ENCODE peak calls at places on chromosomes 12 and 14, in five cellular contexts. One of them, this sample, is unnamed.
A peak's percentile ranks its signal among the peaks of the same experiment; 100 is the strongest.

GRCh38 chr12:100427078-100427477 is 46.6 kb upstream of the NR1H4 start:
- DNase-seq in tibial artery: no peak
- DNase-seq in stomach: no peak
- DNase-seq in dorsolateral prefrontal cortex: no peak
- DNase-seq in CD8-positive, alpha-beta memory T cell: no peak
- DNase-seq in this sample: peak; percentile 66

GRCh38 chr12:69623970-69624369 is 13.3 kb upstream of the LRRC10 start:
- DNase-seq in stomach: peak; percentile 97
- DNase-seq in dorsolateral prefrontal cortex: peak; percentile 39
- DNase-seq in CD8-positive, alpha-beta memory T cell: no peak
- DNase-seq in tibial artery: no peak
- DNase-seq in this sample: peak; percentile 15

GRCh38 chr14:58701576-58701975 is 63.8 kb downstream of the DACT1 start:
- DNase-seq in tibial artery: no peak
- DNase-seq in CD8-positive, alpha-beta memory T cell: no peak
- DNase-seq in stomach: no peak
- DNase-seq in dorsolateral prefrontal cortex: no peak
- DNase-seq in this sample: no peak

GRCh38 chr12:2248087-2248900 is 195.5 kb downstream of the CACNA1C start:
- DNase-seq in tibial artery: no peak
- DNase-seq in stomach: no peak
- DNase-seq in dorsolateral prefrontal cortex: no peak
- DNase-seq in CD8-positive, alpha-beta memory T cell: no peak
- DNase-seq in this sample: no peak

GRCh38 chr14:37819155-37820015 is 224.0 kb downstream of the TTC6 start:
- DNase-seq in stomach: no peak
- DNase-seq in CD8-positive, alpha-beta memory T cell: no peak
- DNase-seq in tibial artery: no peak
- DNase-seq in dorsolateral prefrontal cortex: no peak
- DNase-seq in this sample: peak; percentile 46

GRCh38 chr12:25872137-25872536 is 86.3 kb upstream of the RASSF8 start:
- DNase-seq in CD8-positive, alpha-beta memory T cell: no peak
- DNase-seq in stomach: no peak
- DNase-seq in dorsolateral prefrontal cortex: no peak
- DNase-seq in tibial artery: no peak
- DNase-seq in this sample: no peak

GRCh38 chr14:64688801-64689200 is 15.4 kb upstream of the PLEKHG3 start:
- DNase-seq in CD8-positive, alpha-beta memory T cell: no peak
- DNase-seq in dorsolateral prefrontal cortex: peak; percentile 63
- DNase-seq in tibial artery: no peak
- DNase-seq in stomach: no peak
- DNase-seq in this sample: no peak

GRCh38 chr12:21324551-21324950 is 10.2 kb downstream of the SLCO1A2 start:
- DNase-seq in tibial artery: no peak
- DNase-seq in dorsolateral prefrontal cortex: no peak
- DNase-seq in CD8-positive, alpha-beta memory T cell: no peak
- DNase-seq in stomach: no peak
- DNase-seq in this sample: no peak

GRCh38 chr12:61993734-61994345 is 266.4 kb upstream of the USP15 start:
- DNase-seq in tibial artery: no peak
- DNase-seq in stomach: no peak
- DNase-seq in CD8-positive, alpha-beta memory T cell: no peak
- DNase-seq in dorsolateral prefrontal cortex: no peak
- DNase-seq in this sample: peak; percentile 5

GRCh38 chr14:75445958-75446357 is 18.1 kb downstream of the JDP2 start:
- DNase-seq in dorsolateral prefrontal cortex: no peak
- DNase-seq in CD8-positive, alpha-beta memory T cell: no peak
- DNase-seq in tibial artery: no peak
- DNase-seq in stomach: no peak
- DNase-seq in this sample: no peak

GRCh38 chr12:3398196-3398789 is 92.7 kb upstream of the PRMT8 start:
- DNase-seq in dorsolateral prefrontal cortex: no peak
- DNase-seq in tibial artery: no peak
- DNase-seq in stomach: no peak
- DNase-seq in CD8-positive, alpha-beta memory T cell: no peak
- DNase-seq in this sample: peak; percentile 67

GRCh38 chr14:104249092-104249491 is 110.7 kb downstream of the KIF26A start:
- DNase-seq in CD8-positive, alpha-beta memory T cell: no peak
- DNase-seq in tibial artery: peak; percentile 51
- DNase-seq in stomach: no peak
- DNase-seq in dorsolateral prefrontal cortex: no peak
- DNase-seq in this sample: no peak

GRCh38 chr12:52801773-52802172 is 5.9 kb upstream of the KRT3 start:
- DNase-seq in dorsolateral prefrontal cortex: no peak
- DNase-seq in CD8-positive, alpha-beta memory T cell: no peak
- DNase-seq in stomach: no peak
- DNase-seq in tibial artery: peak; percentile 32
- DNase-seq in this sample: no peak

GRCh38 chr14:99821519-99822165 is 28.4 kb downstream of the EML1 start:
- DNase-seq in tibial artery: no peak
- DNase-seq in CD8-positive, alpha-beta memory T cell: no peak
- DNase-seq in dorsolateral prefrontal cortex: no peak
- DNase-seq in stomach: no peak
- DNase-seq in this sample: peak; percentile 88

GRCh38 chr12:4148418-4149056 is 125.0 kb upstream of the CCND2 start:
- DNase-seq in tibial artery: peak; percentile 72
- DNase-seq in CD8-positive, alpha-beta memory T cell: peak; percentile 35
- DNase-seq in stomach: peak; percentile 40
- DNase-seq in dorsolateral prefrontal cortex: no peak
- DNase-seq in this sample: no peak

DNA sequence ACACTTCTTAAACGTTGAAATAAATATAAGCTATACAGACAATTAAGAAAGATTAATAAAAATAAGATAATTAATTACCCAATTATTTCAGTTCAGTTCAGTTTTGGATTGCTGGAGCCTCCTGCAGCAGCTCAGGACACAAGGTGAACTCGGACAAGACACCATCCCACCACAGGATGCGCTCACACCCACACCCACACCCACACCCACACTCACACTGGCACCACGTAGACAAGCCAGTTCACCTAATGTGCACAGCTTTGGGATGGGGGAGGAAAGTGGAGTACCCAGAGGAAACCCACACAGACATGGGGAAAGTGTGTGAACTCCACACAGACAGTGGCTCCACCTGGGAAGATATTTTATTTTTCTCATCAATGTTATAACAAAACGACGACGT is 32.1 kb downstream of the EMP1 start:
- DNase-seq in CD8-positive, alpha-beta memory T cell: no peak
- DNase-seq in stomach: no peak
- DNase-seq in dorsolateral prefrontal cortex: no peak
- DNase-seq in tibial artery: no peak
- DNase-seq in this sample: no peak
- H3K27ac ChIP-seq in CD8-positive, alpha-beta memory T cell: no peak overlapping the region
- H3K27ac ChIP-seq in stomach: no peak overlapping the region
- H3K27ac ChIP-seq in dorsolateral prefrontal cortex: no peak overlapping the region
- H3K27ac ChIP-seq in tibial artery: no peak overlapping the region
- H3K27ac ChIP-seq in this sample: no peak overlapping the region

DNA sequence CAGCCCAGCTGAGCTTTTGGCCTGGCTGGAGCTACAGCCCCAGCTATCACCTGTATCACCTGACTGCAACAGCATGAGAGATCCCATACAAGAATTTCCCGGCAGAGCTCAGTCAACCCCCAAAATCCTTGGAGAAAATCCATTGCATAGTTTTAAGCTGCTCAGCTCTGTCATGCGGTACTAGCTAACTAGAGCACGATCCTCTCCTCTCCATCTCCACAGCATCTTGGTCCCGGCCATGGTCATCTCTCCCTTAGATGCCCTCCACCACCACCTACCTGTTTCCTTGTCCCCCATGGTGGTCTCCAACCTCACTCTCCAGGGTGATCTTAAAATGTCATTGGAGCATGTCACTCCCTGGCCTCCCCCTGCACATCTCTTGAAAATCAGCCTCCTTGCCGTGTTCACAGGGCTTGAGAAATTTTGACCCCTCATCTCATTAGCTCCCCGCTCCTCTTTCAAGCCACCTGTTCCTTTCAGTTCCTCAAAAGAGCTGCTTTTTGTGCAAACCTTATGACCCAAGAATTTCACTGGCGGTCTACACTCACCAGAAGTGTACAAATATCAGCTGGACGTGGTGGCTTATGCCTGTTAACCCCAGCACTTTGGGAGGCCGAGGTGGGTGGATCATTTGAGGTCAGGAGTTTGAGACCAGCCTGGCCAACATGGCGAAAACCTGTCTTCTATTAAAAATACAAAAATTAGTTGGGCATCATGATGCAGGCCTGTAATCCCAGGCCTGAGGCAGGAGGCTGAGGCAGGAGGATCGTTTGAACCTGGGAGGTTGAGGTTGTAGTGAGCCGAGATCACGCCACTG is 8.1 kb upstream of the CLMN start:
- DNase-seq in dorsolateral prefrontal cortex: no peak
- DNase-seq in tibial artery: peak; percentile 23
- DNase-seq in CD8-positive, alpha-beta memory T cell: no peak
- DNase-seq in stomach: no peak
- DNase-seq in this sample: no peak
- H3K27ac ChIP-seq in dorsolateral prefrontal cortex: no peak overlapping the region
- H3K27ac ChIP-seq in tibial artery: no peak overlapping the region
- H3K27ac ChIP-seq in CD8-positive, alpha-beta memory T cell: no peak overlapping the region
- H3K27ac ChIP-seq in stomach: no peak overlapping the region
- H3K27ac ChIP-seq in this sample: no peak overlapping the region

GRCh38 chr12:91211869-91212268 is 29.3 kb upstream of the DCN start:
- DNase-seq in CD8-positive, alpha-beta memory T cell: no peak
- DNase-seq in stomach: no peak
- DNase-seq in dorsolateral prefrontal cortex: no peak
- DNase-seq in tibial artery: no peak
- DNase-seq in this sample: no peak
- H3K27ac ChIP-seq in CD8-positive, alpha-beta memory T cell: no peak overlapping the region
- H3K27ac ChIP-seq in stomach: no peak overlapping the region
- H3K27ac ChIP-seq in dorsolateral prefrontal cortex: no peak overlapping the region
- H3K27ac ChIP-seq in tibial artery: no peak overlapping the region
- H3K27ac ChIP-seq in this sample: no peak overlapping the region

GRCh38 chr12:94147377-94147990 is 893 bp upstream of the PLXNC1 start:
- DNase-seq in tibial artery: no peak
- DNase-seq in CD8-positive, alpha-beta memory T cell: no peak
- DNase-seq in stomach: no peak
- DNase-seq in dorsolateral prefrontal cortex: no peak
- DNase-seq in this sample: no peak

GRCh38 chr12:94146166-94146565 is 2.2 kb upstream of the PLXNC1 start:
- DNase-seq in CD8-positive, alpha-beta memory T cell: no peak
- DNase-seq in stomach: no peak
- DNase-seq in tibial artery: no peak
- DNase-seq in dorsolateral prefrontal cortex: no peak
- DNase-seq in this sample: no peak

GRCh38 chr12:94149781-94150482 is 1.6 kb downstream of the PLXNC1 start:
- DNase-seq in dorsolateral prefrontal cortex: peak; percentile 50
- DNase-seq in tibial artery: no peak
- DNase-seq in stomach: peak; percentile 28
- DNase-seq in CD8-positive, alpha-beta memory T cell: no peak
- DNase-seq in this sample: no peak

GRCh38 chr12:94148841-94149780 is 734 bp downstream of the PLXNC1 start:
- DNase-seq in stomach: peak; percentile 33
- DNase-seq in tibial artery: no peak
- DNase-seq in CD8-positive, alpha-beta memory T cell: peak; percentile 26
- DNase-seq in dorsolateral prefrontal cortex: peak; percentile 53
- DNase-seq in this sample: peak; percentile 11

GRCh38 chr12:94147991-94148840 is at the start of gene PLXNC1:
- DNase-seq in stomach: peak; percentile 51
- DNase-seq in CD8-positive, alpha-beta memory T cell: peak; percentile 55
- DNase-seq in dorsolateral prefrontal cortex: peak; percentile 59
- DNase-seq in tibial artery: peak; percentile 74
- DNase-seq in this sample: peak; percentile 18
- H3K27ac ChIP-seq in stomach: peak within 1 kb of the TSS; percentile 69
- H3K27ac ChIP-seq in CD8-positive, alpha-beta memory T cell: no peak within 1 kb of the TSS
- H3K27ac ChIP-seq in dorsolateral prefrontal cortex: no peak within 1 kb of the TSS
- H3K27ac ChIP-seq in tibial artery: no peak within 1 kb of the TSS
- H3K27ac ChIP-seq in this sample: no peak within 1 kb of the TSS

DNA sequence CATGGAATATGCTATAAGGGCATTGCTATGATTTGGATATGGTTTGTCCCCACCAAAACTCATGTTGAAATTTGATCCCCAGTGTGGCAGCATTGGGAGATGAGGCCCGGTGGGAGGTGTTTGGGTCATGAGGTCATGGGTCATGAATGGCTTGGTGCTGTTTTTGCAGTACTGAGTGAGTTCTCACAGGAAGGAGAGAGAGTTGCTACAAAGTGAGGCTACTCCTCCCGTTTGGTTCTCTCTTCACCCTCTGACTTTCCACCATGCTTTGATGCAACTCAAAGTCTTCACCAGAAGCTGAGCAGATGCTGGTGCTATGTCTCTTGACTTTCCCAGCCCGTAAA is 388.1 kb upstream of the TMPO start:
- DNase-seq in stomach: no peak
- DNase-seq in dorsolateral prefrontal cortex: no peak
- DNase-seq in tibial artery: no peak
- DNase-seq in CD8-positive, alpha-beta memory T cell: no peak
- DNase-seq in this sample: no peak
- H3K27ac ChIP-seq in stomach: no peak overlapping the region
- H3K27ac ChIP-seq in dorsolateral prefrontal cortex: no peak overlapping the region
- H3K27ac ChIP-seq in tibial artery: no peak overlapping the region
- H3K27ac ChIP-seq in CD8-positive, alpha-beta memory T cell: no peak overlapping the region
- H3K27ac ChIP-seq in this sample: no peak overlapping the region

DNA sequence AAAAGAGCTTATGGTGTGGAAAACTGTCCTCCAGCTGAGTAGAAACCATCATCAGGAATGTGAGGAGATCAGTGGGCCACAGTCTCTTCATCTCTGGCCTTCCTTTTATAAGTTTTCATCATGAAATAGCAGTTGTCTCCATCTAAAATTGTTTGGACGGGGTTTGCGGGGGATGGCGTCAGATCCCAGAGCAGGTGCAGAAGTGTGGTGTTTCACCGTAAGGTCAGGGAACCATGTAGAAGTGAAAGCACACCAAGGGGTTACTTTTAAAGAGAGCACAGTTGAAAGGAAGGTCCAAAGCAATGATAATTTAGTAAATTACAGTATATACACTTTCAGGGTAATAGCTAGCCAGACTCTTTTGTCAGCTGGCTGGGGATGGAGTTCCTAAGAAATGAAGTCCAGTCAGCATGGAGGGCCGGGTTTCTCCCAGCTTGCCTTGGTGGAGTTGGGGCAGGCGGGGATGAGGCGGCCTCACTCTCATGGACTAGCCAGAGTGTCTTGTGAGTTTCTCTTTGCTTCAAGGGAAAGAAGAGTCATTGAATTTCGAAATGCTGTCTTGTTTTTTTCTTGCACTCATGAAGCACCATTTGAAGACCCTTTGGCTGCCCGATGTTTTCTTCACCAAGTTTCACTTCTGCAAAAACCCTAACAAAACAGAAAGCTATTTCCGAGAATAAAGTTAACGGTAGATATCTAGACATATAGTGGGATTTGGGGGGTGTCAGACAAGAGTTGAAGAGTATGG is 100.6 kb downstream of the ETV6 start:
- DNase-seq in dorsolateral prefrontal cortex: no peak
- DNase-seq in tibial artery: no peak
- DNase-seq in CD8-positive, alpha-beta memory T cell: no peak
- DNase-seq in stomach: no peak
- DNase-seq in this sample: no peak
- H3K27ac ChIP-seq in dorsolateral prefrontal cortex: no peak overlapping the region
- H3K27ac ChIP-seq in tibial artery: peak overlapping the region; percentile 6
- H3K27ac ChIP-seq in CD8-positive, alpha-beta memory T cell: no peak overlapping the region
- H3K27ac ChIP-seq in stomach: no peak overlapping the region
- H3K27ac ChIP-seq in this sample: no peak overlapping the region

GRCh38 chr12:115174928-115175327 is 491.0 kb upstream of the TBX3 start:
- DNase-seq in CD8-positive, alpha-beta memory T cell: no peak
- DNase-seq in tibial artery: no peak
- DNase-seq in dorsolateral prefrontal cortex: no peak
- DNase-seq in stomach: no peak
- DNase-seq in this sample: no peak
- H3K27ac ChIP-seq in CD8-positive, alpha-beta memory T cell: no peak overlapping the region
- H3K27ac ChIP-seq in tibial artery: no peak overlapping the region
- H3K27ac ChIP-seq in dorsolateral prefrontal cortex: no peak overlapping the region
- H3K27ac ChIP-seq in stomach: no peak overlapping the region
- H3K27ac ChIP-seq in this sample: no peak overlapping the region

GRCh38 chr12:106670131-106670530 is 87.3 kb downstream of the RFX4 start:
- DNase-seq in stomach: no peak
- DNase-seq in tibial artery: no peak
- DNase-seq in dorsolateral prefrontal cortex: no peak
- DNase-seq in CD8-positive, alpha-beta memory T cell: no peak
- DNase-seq in this sample: no peak
- H3K27ac ChIP-seq in stomach: no peak overlapping the region
- H3K27ac ChIP-seq in tibial artery: no peak overlapping the region
- H3K27ac ChIP-seq in dorsolateral prefrontal cortex: no peak overlapping the region
- H3K27ac ChIP-seq in CD8-positive, alpha-beta memory T cell: no peak overlapping the region
- H3K27ac ChIP-seq in this sample: no peak overlapping the region

This sample was measured in foreskin keratinocyte.